ENCODE peak calls at places on chromosomes 16 and 17, in nine cellular contexts. One of them, this sample, is unnamed.
A peak's percentile ranks its signal among the peaks of the same experiment; 100 is the strongest.

GRCh38 chr17:61575352-61575975 is 15.6 kb downstream of the NACA2 start:
- DNase-seq in CD4-positive, alpha-beta memory T cell: no peak
- DNase-seq in DND-41: no peak
- DNase-seq in AML-193: no peak
- DNase-seq in testis: no peak
- DNase-seq in HCEC 1CT: peak; percentile 45
- DNase-seq in activated CD4-positive, alpha-beta T cell treated with anti-CD3 and anti-CD28 coated beads for 24 hours: no peak
- DNase-seq in substantia nigra: no peak
- DNase-seq in A549: no peak
- DNase-seq in this sample: no peak

GRCh38 chr16:61575617-61576016 is 460.6 kb downstream of the CDH8 start:
- DNase-seq in substantia nigra: no peak
- DNase-seq in CD4-positive, alpha-beta memory T cell: no peak
- DNase-seq in AML-193: no peak
- DNase-seq in A549: no peak
- DNase-seq in HCEC 1CT: no peak
- DNase-seq in DND-41: no peak
- DNase-seq in activated CD4-positive, alpha-beta T cell treated with anti-CD3 and anti-CD28 coated beads for 24 hours: no peak
- DNase-seq in testis: no peak
- DNase-seq in this sample: no peak

GRCh38 chr17:47066095-47066494 is 87.0 kb upstream of the RPRML start:
- DNase-seq in AML-193: no peak
- DNase-seq in substantia nigra: no peak
- DNase-seq in CD4-positive, alpha-beta memory T cell: no peak
- DNase-seq in HCEC 1CT: no peak
- DNase-seq in A549: peak; percentile 29
- DNase-seq in testis: no peak
- DNase-seq in activated CD4-positive, alpha-beta T cell treated with anti-CD3 and anti-CD28 coated beads for 24 hours: no peak
- DNase-seq in DND-41: no peak
- DNase-seq in this sample: no peak

GRCh38 chr16:1863681-1864460 is 8.1 kb downstream of the MEIOB start:
- DNase-seq in testis: no peak
- DNase-seq in substantia nigra: no peak
- DNase-seq in HCEC 1CT: peak; percentile 13
- DNase-seq in DND-41: no peak
- DNase-seq in activated CD4-positive, alpha-beta T cell treated with anti-CD3 and anti-CD28 coated beads for 24 hours: no peak
- DNase-seq in CD4-positive, alpha-beta memory T cell: peak; percentile 35
- DNase-seq in A549: peak; percentile 44
- DNase-seq in AML-193: peak; percentile 52
- DNase-seq in this sample: no peak

GRCh38 chr17:44360826-44361225 is 2.8 kb downstream of the FAM171A2 start:
- DNase-seq in A549: no peak
- DNase-seq in HCEC 1CT: peak; percentile 15
- DNase-seq in AML-193: no peak
- DNase-seq in CD4-positive, alpha-beta memory T cell: no peak
- DNase-seq in substantia nigra: no peak
- DNase-seq in DND-41: no peak
- DNase-seq in activated CD4-positive, alpha-beta T cell treated with anti-CD3 and anti-CD28 coated beads for 24 hours: no peak
- DNase-seq in testis: peak; percentile 61
- DNase-seq in this sample: no peak

GRCh38 chr16:68084504-68085258 is 489 bp upstream of the NFATC3 start:
- DNase-seq in AML-193: peak; percentile 72
- DNase-seq in HCEC 1CT: peak; percentile 83
- DNase-seq in CD4-positive, alpha-beta memory T cell: peak; percentile 82
- DNase-seq in activated CD4-positive, alpha-beta T cell treated with anti-CD3 and anti-CD28 coated beads for 24 hours: peak; percentile 83
- DNase-seq in A549: peak; percentile 73
- DNase-seq in substantia nigra: peak; percentile 95
- DNase-seq in testis: peak; percentile 90
- DNase-seq in DND-41: peak; percentile 94
- DNase-seq in this sample: peak; percentile 99

GRCh38 chr17:8611135-8611534 is 19.4 kb downstream of the MYH10 start:
- DNase-seq in HCEC 1CT: no peak
- DNase-seq in AML-193: no peak
- DNase-seq in CD4-positive, alpha-beta memory T cell: no peak
- DNase-seq in A549: no peak
- DNase-seq in activated CD4-positive, alpha-beta T cell treated with anti-CD3 and anti-CD28 coated beads for 24 hours: no peak
- DNase-seq in testis: no peak
- DNase-seq in substantia nigra: no peak
- DNase-seq in DND-41: no peak
- DNase-seq in this sample: no peak

GRCh38 chr16:75416904-75417565 is 16.3 kb downstream of the CFDP1 start:
- DNase-seq in testis: no peak
- DNase-seq in CD4-positive, alpha-beta memory T cell: no peak
- DNase-seq in A549: no peak
- DNase-seq in AML-193: no peak
- DNase-seq in substantia nigra: no peak
- DNase-seq in DND-41: no peak
- DNase-seq in activated CD4-positive, alpha-beta T cell treated with anti-CD3 and anti-CD28 coated beads for 24 hours: no peak
- DNase-seq in HCEC 1CT: no peak
- DNase-seq in this sample: no peak

GRCh38 chr16:20901068-20901440 is 483 bp downstream of the LYRM1 start:
- DNase-seq in AML-193: no peak
- DNase-seq in A549: no peak
- DNase-seq in HCEC 1CT: no peak
- DNase-seq in testis: no peak
- DNase-seq in DND-41: no peak
- DNase-seq in CD4-positive, alpha-beta memory T cell: peak; percentile 32
- DNase-seq in activated CD4-positive, alpha-beta T cell treated with anti-CD3 and anti-CD28 coated beads for 24 hours: no peak
- DNase-seq in substantia nigra: no peak
- DNase-seq in this sample: no peak

GRCh38 chr17:42422958-42423712 is at the start of gene CAVIN1:
- DNase-seq in DND-41: no peak
- DNase-seq in CD4-positive, alpha-beta memory T cell: no peak
- DNase-seq in AML-193: no peak
- DNase-seq in A549: peak; percentile 97
- DNase-seq in HCEC 1CT: peak; percentile 98
- DNase-seq in substantia nigra: peak; percentile 58
- DNase-seq in testis: peak; percentile 95
- DNase-seq in activated CD4-positive, alpha-beta T cell treated with anti-CD3 and anti-CD28 coated beads for 24 hours: peak; percentile 35
- DNase-seq in this sample: peak; percentile 98

GRCh38 chr16:3190949-3191353 is 2.9 kb downstream of the OR1F1 start:
- DNase-seq in activated CD4-positive, alpha-beta T cell treated with anti-CD3 and anti-CD28 coated beads for 24 hours: no peak
- DNase-seq in CD4-positive, alpha-beta memory T cell: peak; percentile 50
- DNase-seq in AML-193: no peak
- DNase-seq in substantia nigra: no peak
- DNase-seq in HCEC 1CT: no peak
- DNase-seq in A549: peak; percentile 67
- DNase-seq in DND-41: no peak
- DNase-seq in testis: no peak
- DNase-seq in this sample: no peak

GRCh38 chr17:77356690-77357201 is 216.0 kb downstream of the SEC14L1 start:
- DNase-seq in testis: peak; percentile 14
- DNase-seq in CD4-positive, alpha-beta memory T cell: no peak
- DNase-seq in HCEC 1CT: no peak
- DNase-seq in activated CD4-positive, alpha-beta T cell treated with anti-CD3 and anti-CD28 coated beads for 24 hours: no peak
- DNase-seq in DND-41: no peak
- DNase-seq in substantia nigra: no peak
- DNase-seq in A549: no peak
- DNase-seq in AML-193: no peak
- DNase-seq in this sample: no peak

GRCh38 chr16:77589071-77589755 is 133.1 kb upstream of the NUDT7 start:
- DNase-seq in AML-193: no peak
- DNase-seq in DND-41: no peak
- DNase-seq in CD4-positive, alpha-beta memory T cell: no peak
- DNase-seq in testis: no peak
- DNase-seq in HCEC 1CT: no peak
- DNase-seq in substantia nigra: no peak
- DNase-seq in A549: no peak
- DNase-seq in activated CD4-positive, alpha-beta T cell treated with anti-CD3 and anti-CD28 coated beads for 24 hours: no peak
- DNase-seq in this sample: no peak

GRCh38 chr16:71230122-71230845 is at the start of gene HYDIN:
- DNase-seq in AML-193: no peak
- DNase-seq in testis: peak; percentile 94
- DNase-seq in substantia nigra: peak; percentile 5
- DNase-seq in HCEC 1CT: no peak
- DNase-seq in A549: peak; percentile 67
- DNase-seq in activated CD4-positive, alpha-beta T cell treated with anti-CD3 and anti-CD28 coated beads for 24 hours: peak; percentile 17
- DNase-seq in CD4-positive, alpha-beta memory T cell: no peak
- DNase-seq in DND-41: no peak
- DNase-seq in this sample: no peak

GRCh38 chr17:13885953-13886889 is 183.1 kb upstream of the COX10 start:
- DNase-seq in A549: no peak
- DNase-seq in substantia nigra: no peak
- DNase-seq in CD4-positive, alpha-beta memory T cell: no peak
- DNase-seq in DND-41: no peak
- DNase-seq in AML-193: no peak
- DNase-seq in activated CD4-positive, alpha-beta T cell treated with anti-CD3 and anti-CD28 coated beads for 24 hours: no peak
- DNase-seq in testis: no peak
- DNase-seq in HCEC 1CT: peak; percentile 63
- DNase-seq in this sample: no peak

GRCh38 chr16:53668869-53669268 is 34.8 kb downstream of the RPGRIP1L start:
- DNase-seq in AML-193: no peak
- DNase-seq in testis: no peak
- DNase-seq in CD4-positive, alpha-beta memory T cell: no peak
- DNase-seq in HCEC 1CT: no peak
- DNase-seq in substantia nigra: no peak
- DNase-seq in DND-41: no peak
- DNase-seq in A549: no peak
- DNase-seq in activated CD4-positive, alpha-beta T cell treated with anti-CD3 and anti-CD28 coated beads for 24 hours: no peak
- DNase-seq in this sample: no peak

GRCh38 chr17:45131616-45132301 is 556 bp downstream of the PLCD3 start:
- DNase-seq in HCEC 1CT: no peak
- DNase-seq in activated CD4-positive, alpha-beta T cell treated with anti-CD3 and anti-CD28 coated beads for 24 hours: peak; percentile 38
- DNase-seq in testis: peak; percentile 63
- DNase-seq in AML-193: peak; percentile 17
- DNase-seq in DND-41: peak; percentile 51
- DNase-seq in substantia nigra: no peak
- DNase-seq in CD4-positive, alpha-beta memory T cell: peak; percentile 45
- DNase-seq in A549: peak; percentile 61
- DNase-seq in this sample: no peak

GRCh38 chr16:84928679-84929420 is 82.5 kb downstream of the ZDHHC7 start:
- DNase-seq in AML-193: no peak
- DNase-seq in HCEC 1CT: peak; percentile 22
- DNase-seq in activated CD4-positive, alpha-beta T cell treated with anti-CD3 and anti-CD28 coated beads for 24 hours: no peak
- DNase-seq in testis: peak; percentile 87
- DNase-seq in DND-41: no peak
- DNase-seq in substantia nigra: no peak
- DNase-seq in CD4-positive, alpha-beta memory T cell: no peak
- DNase-seq in A549: no peak
- DNase-seq in this sample: no peak

GRCh38 chr17:41528959-41529353 is 848 bp upstream of the KRT19 start:
- DNase-seq in CD4-positive, alpha-beta memory T cell: no peak
- DNase-seq in A549: no peak
- DNase-seq in activated CD4-positive, alpha-beta T cell treated with anti-CD3 and anti-CD28 coated beads for 24 hours: no peak
- DNase-seq in DND-41: no peak
- DNase-seq in AML-193: no peak
- DNase-seq in substantia nigra: no peak
- DNase-seq in testis: no peak
- DNase-seq in HCEC 1CT: no peak
- DNase-seq in this sample: no peak

GRCh38 chr16:65309294-65309850 is 187.5 kb upstream of the CDH11 start:
- DNase-seq in A549: no peak
- DNase-seq in HCEC 1CT: no peak
- DNase-seq in testis: no peak
- DNase-seq in AML-193: no peak
- DNase-seq in substantia nigra: no peak
- DNase-seq in activated CD4-positive, alpha-beta T cell treated with anti-CD3 and anti-CD28 coated beads for 24 hours: no peak
- DNase-seq in DND-41: no peak
- DNase-seq in CD4-positive, alpha-beta memory T cell: no peak
- DNase-seq in this sample: no peak

GRCh38 chr17:49365667-49366066 is 3.6 kb upstream of the ZNF652 start:
- DNase-seq in A549: peak; percentile 70
- DNase-seq in DND-41: peak; percentile 50
- DNase-seq in HCEC 1CT: no peak
- DNase-seq in AML-193: peak; percentile 62
- DNase-seq in substantia nigra: no peak
- DNase-seq in testis: peak; percentile 71
- DNase-seq in CD4-positive, alpha-beta memory T cell: peak; percentile 44
- DNase-seq in activated CD4-positive, alpha-beta T cell treated with anti-CD3 and anti-CD28 coated beads for 24 hours: no peak
- DNase-seq in this sample: no peak

GRCh38 chr17:68295086-68295485 is 3.8 kb downstream of the ARSG start:
- DNase-seq in substantia nigra: no peak
- DNase-seq in AML-193: no peak
- DNase-seq in CD4-positive, alpha-beta memory T cell: no peak
- DNase-seq in DND-41: no peak
- DNase-seq in A549: no peak
- DNase-seq in testis: no peak
- DNase-seq in HCEC 1CT: no peak
- DNase-seq in activated CD4-positive, alpha-beta T cell treated with anti-CD3 and anti-CD28 coated beads for 24 hours: peak; percentile 35
- DNase-seq in this sample: no peak

This sample was measured in vagina.